ENCODE peak calls at places on chromosomes 4 and X, in four cellular contexts. One of them, this sample, is unnamed. For H3K27me3, the result is how much of the 10 kb centered on the place peaks cover.

GRCh38 chr4:24179201-24179840 is 289.5 kb upstream of the PPARGC1A start:
- DNase-seq in GM23338: no peak
- DNase-seq in thoracic aorta: no peak
- DNase-seq in psoas muscle: no peak
- DNase-seq in this sample: no peak

GRCh38 chr4:130306566-130306965 is 1210.6 kb downstream of the C4orf33 start:
- DNase-seq in GM23338: peak
- DNase-seq in thoracic aorta: no peak
- DNase-seq in psoas muscle: no peak
- DNase-seq in this sample: no peak

GRCh38 chrX:20116575-20117240 is at the start of gene MAP7D2:
- DNase-seq in GM23338: peak
- DNase-seq in thoracic aorta: no peak
- DNase-seq in psoas muscle: no peak
- DNase-seq in this sample: no peak

GRCh38 chrX:131735127-131735526 is 191.3 kb downstream of the OR13H1 start:
- DNase-seq in GM23338: no peak
- DNase-seq in thoracic aorta: no peak
- DNase-seq in psoas muscle: no peak
- DNase-seq in this sample: no peak

GRCh38 chrX:6053126-6053625 is 175.5 kb downstream of the NLGN4X start:
- DNase-seq in GM23338: no peak
- DNase-seq in thoracic aorta: no peak
- DNase-seq in psoas muscle: no peak
- DNase-seq in this sample: no peak

GRCh38 chr4:148664636-148665035 is 222.4 kb upstream of the NR3C2 start:
- DNase-seq in GM23338: no peak
- DNase-seq in thoracic aorta: no peak
- DNase-seq in psoas muscle: no peak
- DNase-seq in this sample: no peak

GRCh38 chrX:84717344-84717743 is 215.1 kb upstream of the HDX start:
- DNase-seq in GM23338: no peak
- DNase-seq in thoracic aorta: no peak
- DNase-seq in psoas muscle: no peak
- DNase-seq in this sample: no peak

GRCh38 chrX:40152173-40152705 is 54.5 kb upstream of the BCOR start:
- DNase-seq in GM23338: peak
- DNase-seq in thoracic aorta: no peak
- DNase-seq in psoas muscle: peak
- DNase-seq in this sample: no peak

GRCh38 chrX:21989415-21989814 is 42.7 kb upstream of the PHEX start:
- DNase-seq in GM23338: no peak
- DNase-seq in thoracic aorta: no peak
- DNase-seq in psoas muscle: no peak
- DNase-seq in this sample: no peak

GRCh38 chr4:57190651-57191481 is 80.7 kb upstream of the IGFBP7 start:
- DNase-seq in GM23338: peak
- DNase-seq in thoracic aorta: no peak
- DNase-seq in psoas muscle: no peak
- DNase-seq in this sample: no peak

GRCh38 chrX:9866633-9867032 is 80.4 kb downstream of the SHROOM2 start:
- DNase-seq in GM23338: no peak
- DNase-seq in thoracic aorta: no peak
- DNase-seq in psoas muscle: no peak
- DNase-seq in this sample: no peak

GRCh38 chrX:123731258-123731986 is 1.4 kb downstream of the THOC2 start:
- DNase-seq in GM23338: peak
- DNase-seq in thoracic aorta: no peak
- DNase-seq in psoas muscle: no peak
- DNase-seq in this sample: no peak

GRCh38 chr4:113604955-113605354 is 156.6 kb downstream of the CAMK2D start:
- DNase-seq in GM23338: no peak
- DNase-seq in thoracic aorta: no peak
- DNase-seq in psoas muscle: no peak
- DNase-seq in this sample: no peak

GRCh38 chrX:132837126-132837525 is 121.3 kb downstream of the HS6ST2 start:
- DNase-seq in GM23338: no peak
- DNase-seq in thoracic aorta: no peak
- DNase-seq in psoas muscle: no peak
- DNase-seq in this sample: no peak

GRCh38 chr4:2182981-2183380 is 58.9 kb downstream of the HAUS3 start:
- DNase-seq in GM23338: no peak
- DNase-seq in thoracic aorta: no peak
- DNase-seq in psoas muscle: no peak
- DNase-seq in this sample: no peak

GRCh38 chrX:15497865-15498264 is 2.7 kb upstream of the BMX start:
- DNase-seq in GM23338: peak
- DNase-seq in thoracic aorta: no peak
- DNase-seq in psoas muscle: no peak
- DNase-seq in this sample: no peak

GRCh38 chrX:26651755-26652154 is 435.8 kb downstream of the MAGEB5 start:
- DNase-seq in GM23338: no peak
- DNase-seq in thoracic aorta: no peak
- DNase-seq in psoas muscle: no peak
- DNase-seq in this sample: no peak

GRCh38 chr4:139453041-139453370 is 915 bp upstream of the RAB33B start:
- DNase-seq in GM23338: peak
- DNase-seq in thoracic aorta: no peak
- DNase-seq in psoas muscle: no peak
- DNase-seq in this sample: no peak

GRCh38 chrX:43676960-43677582 is 21.0 kb downstream of the MAOA start:
- DNase-seq in GM23338: peak
- DNase-seq in thoracic aorta: no peak
- DNase-seq in psoas muscle: no peak
- DNase-seq in this sample: no peak

GRCh38 chr4:125123710-125124109 is 191.0 kb upstream of the FAT4 start:
- DNase-seq in GM23338: no peak
- DNase-seq in thoracic aorta: no peak
- DNase-seq in psoas muscle: no peak
- DNase-seq in this sample: no peak

GRCh38 chr4:41880840-41881831 is 54.1 kb upstream of the TMEM33 start:
- DNase-seq in GM23338: peak
- DNase-seq in thoracic aorta: no peak
- DNase-seq in psoas muscle: peak
- DNase-seq in this sample: no peak

GRCh38 chr4:124515591-124515990 is 196.9 kb downstream of the ANKRD50 start:
- DNase-seq in GM23338: peak
- DNase-seq in thoracic aorta: no peak
- DNase-seq in psoas muscle: no peak
- DNase-seq in this sample: no peak

GRCh38 chrX:18983711-18984380 is at the start of gene PHKA2:
- DNase-seq in GM23338: peak
- DNase-seq in thoracic aorta: peak
- DNase-seq in psoas muscle: peak
- DNase-seq in this sample: peak

GRCh38 chr4:87853108-87853507 is 20.3 kb downstream of the MEPE start:
- DNase-seq in GM23338: peak
- DNase-seq in thoracic aorta: no peak
- DNase-seq in psoas muscle: no peak
- DNase-seq in this sample: no peak

GRCh38 chr4:72136429-72136828 is 104.6 kb downstream of the NPFFR2 start:
- DNase-seq in GM23338: peak
- DNase-seq in thoracic aorta: no peak
- DNase-seq in psoas muscle: no peak
- DNase-seq in this sample: no peak

GRCh38 chrX:137166591-137166990 is 132.8 kb upstream of the GPR101 start:
- DNase-seq in GM23338: peak
- DNase-seq in thoracic aorta: no peak
- DNase-seq in psoas muscle: no peak
- DNase-seq in this sample: no peak

GRCh38 chrX:9610774-9611392 is 146.0 kb downstream of the TBL1X start:
- DNase-seq in GM23338: no peak
- DNase-seq in thoracic aorta: no peak
- DNase-seq in psoas muscle: no peak
- DNase-seq in this sample: no peak

GRCh38 chrX:40003982-40004535 is 93.7 kb downstream of the BCOR start:
- DNase-seq in GM23338: peak
- DNase-seq in thoracic aorta: no peak
- DNase-seq in psoas muscle: no peak
- DNase-seq in this sample: no peak

GRCh38 chr4:187071896-187072295 is 348.2 kb upstream of the FAT1 start:
- DNase-seq in GM23338: no peak
- DNase-seq in thoracic aorta: no peak
- DNase-seq in psoas muscle: no peak
- DNase-seq in this sample: no peak

GRCh38 chr4:166165829-166166420 is 292.9 kb downstream of the TLL1 start:
- DNase-seq in GM23338: peak
- DNase-seq in thoracic aorta: no peak
- DNase-seq in psoas muscle: no peak
- DNase-seq in this sample: no peak

GRCh38 chrX:147675819-147676218 is 235.9 kb upstream of the FMR1 start:
- DNase-seq in GM23338: peak
- DNase-seq in thoracic aorta: no peak
- DNase-seq in psoas muscle: no peak
- DNase-seq in this sample: no peak

GRCh38 chr4:137694138-137694537 is 161.8 kb upstream of the PCDH18 start:
- DNase-seq in GM23338: no peak
- DNase-seq in thoracic aorta: no peak
- DNase-seq in psoas muscle: no peak
- DNase-seq in this sample: peak

GRCh38 chr4:108173599-108174057 is 4.9 kb upstream of the LEF1 start:
- DNase-seq in GM23338: no peak
- DNase-seq in thoracic aorta: no peak
- DNase-seq in psoas muscle: no peak
- DNase-seq in this sample: no peak
- H3K27me3 ChIP-seq in GM23338: half or more
- H3K27me3 ChIP-seq in thoracic aorta: under half
- H3K27me3 ChIP-seq in psoas muscle: half or more
- H3K27me3 ChIP-seq in this sample: half or more

DNA sequence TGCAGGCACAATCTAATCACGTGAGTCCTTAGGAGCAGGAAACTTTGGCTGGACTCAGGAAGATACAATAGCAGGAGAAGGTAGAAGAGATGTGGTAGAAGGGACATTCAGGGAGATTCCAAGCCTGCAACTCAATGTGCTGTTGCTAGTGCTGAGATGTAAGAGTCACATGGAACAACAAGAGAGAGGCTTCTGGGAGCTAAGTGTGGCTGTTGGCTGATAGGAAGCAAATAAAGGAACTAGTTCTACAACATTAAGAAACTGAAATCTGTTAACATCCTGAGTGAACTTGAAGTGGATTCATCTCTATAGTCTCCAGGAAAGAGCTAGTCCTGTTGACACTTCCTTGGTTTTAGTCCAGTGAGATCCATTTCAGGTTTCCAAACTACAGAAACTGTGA is 1207.4 kb downstream of the ADGRL3 start:
- DNase-seq in GM23338: no peak
- DNase-seq in thoracic aorta: no peak
- DNase-seq in psoas muscle: no peak
- DNase-seq in this sample: no peak
- H3K4me3 ChIP-seq in GM23338: no peak
- H3K4me3 ChIP-seq in thoracic aorta: no peak
- H3K4me3 ChIP-seq in psoas muscle: no peak
- H3K4me3 ChIP-seq in this sample: no peak

GRCh38 chrX:17830211-17830610 is 30.9 kb downstream of the RAI2 start:
- DNase-seq in GM23338: no peak
- DNase-seq in thoracic aorta: no peak
- DNase-seq in psoas muscle: no peak
- DNase-seq in this sample: no peak

GRCh38 chrX:17829526-17829925 is 31.6 kb downstream of the RAI2 start:
- DNase-seq in GM23338: no peak
- DNase-seq in thoracic aorta: no peak
- DNase-seq in psoas muscle: no peak
- DNase-seq in this sample: no peak

GRCh38 chrX:17826609-17827496 is 34.2 kb downstream of the RAI2 start:
- DNase-seq in GM23338: no peak
- DNase-seq in thoracic aorta: no peak
- DNase-seq in psoas muscle: no peak
- DNase-seq in this sample: no peak

GRCh38 chrX:17831255-17831654 is 29.8 kb downstream of the RAI2 start:
- DNase-seq in GM23338: no peak
- DNase-seq in thoracic aorta: no peak
- DNase-seq in psoas muscle: no peak
- DNase-seq in this sample: no peak

DNA sequence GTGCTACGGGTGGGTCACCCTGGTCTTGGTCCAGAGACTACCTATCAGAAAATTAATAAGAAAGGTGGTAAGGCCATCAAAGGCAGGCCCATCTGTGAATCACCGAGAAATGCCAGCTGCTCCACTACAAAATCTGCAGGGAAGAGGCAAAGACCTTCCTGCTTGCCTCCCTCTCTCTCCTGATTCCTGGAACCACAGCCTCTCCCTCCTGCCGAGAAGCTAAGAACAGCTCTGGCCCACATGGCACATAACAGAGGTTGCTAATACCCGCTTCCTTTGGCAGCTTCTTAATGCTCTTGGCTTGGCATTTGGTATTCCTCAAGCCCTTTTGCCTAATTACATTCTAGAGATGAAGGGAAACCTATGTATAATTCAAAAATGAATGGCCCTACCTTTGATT is 32.9 kb downstream of the RAI2 start:
- DNase-seq in GM23338: no peak
- DNase-seq in thoracic aorta: no peak
- DNase-seq in psoas muscle: no peak
- DNase-seq in this sample: no peak
- H3K27me3 ChIP-seq in GM23338: under half
- H3K27me3 ChIP-seq in thoracic aorta: under half
- H3K27me3 ChIP-seq in psoas muscle: under half
- H3K27me3 ChIP-seq in this sample: under half

DNA sequence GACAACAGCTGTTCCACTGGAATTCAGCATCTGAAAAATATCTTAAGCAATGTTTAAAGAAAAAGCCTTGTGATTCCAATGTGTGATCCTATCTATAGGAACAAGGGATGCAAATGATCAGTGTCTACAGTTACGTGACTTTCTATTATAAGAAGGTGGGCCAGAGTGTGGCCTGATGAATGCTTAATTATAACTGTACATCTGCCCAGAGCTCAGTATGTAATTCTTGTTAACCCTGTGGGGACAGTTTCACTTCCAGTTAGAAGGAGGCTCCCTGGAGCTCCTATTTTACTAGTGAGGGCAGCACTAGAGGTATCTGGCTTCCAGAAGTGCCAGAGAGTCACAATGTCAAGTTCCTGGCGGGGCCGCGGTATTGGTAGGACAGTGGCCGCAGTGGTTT is 288.5 kb downstream of the USP46 start:
- DNase-seq in GM23338: no peak
- DNase-seq in thoracic aorta: no peak
- DNase-seq in psoas muscle: no peak
- DNase-seq in this sample: no peak
- H3K4me3 ChIP-seq in GM23338: no peak
- H3K4me3 ChIP-seq in thoracic aorta: no peak
- H3K4me3 ChIP-seq in psoas muscle: no peak
- H3K4me3 ChIP-seq in this sample: no peak

DNA sequence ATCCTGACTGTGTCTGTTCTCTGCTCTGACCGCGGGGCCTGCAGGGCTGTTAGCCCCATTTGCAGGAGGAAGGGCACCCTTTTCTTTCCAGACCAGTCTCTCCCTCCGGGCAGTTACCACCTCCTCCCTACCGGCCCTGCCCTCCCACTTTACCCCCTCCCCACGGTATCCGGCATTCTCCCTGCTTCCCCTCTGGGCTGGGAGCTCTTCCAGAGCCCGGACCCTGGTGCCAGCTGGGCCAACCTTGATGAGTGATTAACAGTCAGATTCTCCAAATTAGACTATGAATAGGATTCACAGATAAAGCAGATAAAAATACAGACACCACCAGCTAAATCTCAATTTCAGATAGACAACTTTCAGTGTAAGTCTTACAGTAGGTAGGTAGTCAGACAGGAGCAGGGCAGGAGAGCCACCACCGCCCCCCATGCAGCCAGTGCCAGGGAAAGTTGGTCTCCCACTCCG is 23.4 kb upstream of the WFS1 start:
- DNase-seq in GM23338: no peak
- DNase-seq in thoracic aorta: no peak
- DNase-seq in psoas muscle: peak
- DNase-seq in this sample: no peak
- H3K27me3 ChIP-seq in GM23338: under half
- H3K27me3 ChIP-seq in thoracic aorta: under half
- H3K27me3 ChIP-seq in psoas muscle: half or more
- H3K27me3 ChIP-seq in this sample: under half

This sample was measured in gastrocnemius medialis.